ENCODE peak calls at places on chromosomes 1 and 21, in ten cellular contexts. A is fibroblast of the aortic adventitia, J is HCT116, E is GM06990, W is HL-60, N is fibroblast of pulmonary artery, Z is sigmoid colon, F is GM23338, U is endothelial cell, T is SK-N-SH. V is an unnamed sample.

GRCh38 chr1:110859062-110859461 is 13.9 kb upstream of the CD53 start:
- DNase-seq in A (no peak), J (no peak), E (no peak), W (no peak), N (no peak), Z (no peak), F (no peak), U (no peak), T (no peak), V (no peak)

GRCh38 chr21:35737899-35738341 is 322.4 kb downstream of the SETD4 start:
- DNase-seq in A (peak), J (no peak), E (no peak), W (no peak), N (peak), Z (peak), F (no peak), U (no peak), T (no peak), V (no peak)

GRCh38 chr1:59445040-59445439 is 148.1 kb downstream of the FGGY start:
- DNase-seq in A (peak), J (no peak), E (no peak), W (peak), N (peak), Z (peak), F (no peak), U (no peak), T (no peak), V (peak)

GRCh38 chr1:206952182-206952581 is 5.9 kb upstream of the PIGR start:
- DNase-seq in A (no peak), J (no peak), E (no peak), W (peak), N (no peak), Z (no peak), F (no peak), U (no peak), T (no peak), V (no peak)

GRCh38 chr1:155174334-155175280 is 958 bp downstream of the TRIM46 start:
- DNase-seq in A (peak), J (no peak), E (no peak), W (no peak), N (peak), Z (peak), F (peak), U (peak), T (peak), V (no peak)

GRCh38 chr1:43468403-43468802 is 14.7 kb upstream of the HYI start:
- DNase-seq in A (no peak), J (no peak), E (no peak), W (no peak), N (no peak), Z (no peak), F (no peak), U (no peak), T (no peak), V (no peak)

GRCh38 chr21:28485301-28486022 is 507.2 kb downstream of the LTN1 start:
- DNase-seq in A (peak), J (no peak), E (no peak), W (no peak), N (peak), Z (no peak), F (no peak), U (no peak), T (no peak), V (no peak)

GRCh38 chr21:16455978-16456377 is 726.2 kb downstream of the USP25 start:
- DNase-seq in A (peak), J (no peak), E (no peak), W (no peak), N (no peak), Z (no peak), F (peak), U (no peak), T (no peak), V (no peak)

GRCh38 chr1:7640920-7641319 is 130.2 kb upstream of the VAMP3 start:
- DNase-seq in A (no peak), J (no peak), E (no peak), W (no peak), N (no peak), Z (no peak), F (no peak), U (no peak), T (no peak), V (no peak)

GRCh38 chr1:156847591-156848460 is 11.1 kb downstream of the INSRR start:
- DNase-seq in A (no peak), J (no peak), E (no peak), W (no peak), N (no peak), Z (no peak), F (no peak), U (no peak), T (no peak), V (no peak)

GRCh38 chr21:45056505-45056904 is 17.9 kb upstream of the ADARB1 start:
- DNase-seq in A (no peak), J (no peak), E (no peak), W (no peak), N (no peak), Z (no peak), F (no peak), U (no peak), T (no peak), V (no peak)

GRCh38 chr1:187474266-187474665 is 645.5 kb downstream of the PLA2G4A start:
- DNase-seq in A (peak), J (no peak), E (no peak), W (no peak), N (peak), Z (no peak), F (no peak), U (no peak), T (no peak), V (no peak)

DNA sequence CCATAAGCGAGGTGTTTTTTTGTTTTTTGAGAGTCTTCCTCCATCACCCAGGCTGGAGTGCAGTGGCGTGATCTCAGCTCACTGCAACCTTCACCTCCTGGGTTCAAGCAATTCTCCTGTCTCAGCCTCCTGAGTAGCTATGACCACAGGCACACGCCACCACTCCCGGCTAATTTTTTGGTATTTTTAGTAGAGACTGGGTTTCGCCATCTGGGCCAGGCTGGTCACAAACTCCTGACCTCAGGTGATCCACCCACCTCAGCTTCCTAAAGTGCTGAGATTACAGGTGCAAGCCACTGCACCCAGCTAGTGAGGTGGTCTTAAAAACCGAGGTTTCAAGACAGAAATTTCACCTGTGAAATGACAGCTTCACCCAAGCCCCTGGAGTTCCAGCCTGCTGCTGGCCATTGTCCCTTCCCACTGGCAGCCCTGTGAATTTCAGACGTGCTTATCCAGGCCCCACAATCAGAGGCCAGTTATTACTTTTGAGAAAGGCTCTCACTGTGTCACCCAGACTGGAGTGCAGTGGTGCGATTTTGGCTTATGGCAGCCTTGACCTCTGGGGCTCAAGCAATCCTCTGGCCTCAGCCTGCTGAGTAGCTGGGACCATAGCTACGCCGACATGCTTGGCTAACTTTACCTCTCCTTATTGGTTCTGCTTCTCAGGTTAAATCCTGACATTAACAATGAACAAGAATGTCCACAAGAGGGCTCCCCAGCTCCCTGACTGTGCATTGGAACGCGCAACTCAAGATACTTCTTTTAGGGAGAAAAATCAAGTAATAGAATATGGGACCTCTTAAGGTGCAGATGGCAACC is 19.4 kb downstream of the ENO1 start:
- DNase-seq in A (peak), J (no peak), E (no peak), W (peak), N (peak), Z (no peak), F (peak), U (peak), T (peak), V (no peak)
- TF ChIP-seq CTCF in A (peak), J (peak), E (peak), W (peak), N (peak), Z (peak), F (peak), U (peak), T (peak), V (peak)

DNA sequence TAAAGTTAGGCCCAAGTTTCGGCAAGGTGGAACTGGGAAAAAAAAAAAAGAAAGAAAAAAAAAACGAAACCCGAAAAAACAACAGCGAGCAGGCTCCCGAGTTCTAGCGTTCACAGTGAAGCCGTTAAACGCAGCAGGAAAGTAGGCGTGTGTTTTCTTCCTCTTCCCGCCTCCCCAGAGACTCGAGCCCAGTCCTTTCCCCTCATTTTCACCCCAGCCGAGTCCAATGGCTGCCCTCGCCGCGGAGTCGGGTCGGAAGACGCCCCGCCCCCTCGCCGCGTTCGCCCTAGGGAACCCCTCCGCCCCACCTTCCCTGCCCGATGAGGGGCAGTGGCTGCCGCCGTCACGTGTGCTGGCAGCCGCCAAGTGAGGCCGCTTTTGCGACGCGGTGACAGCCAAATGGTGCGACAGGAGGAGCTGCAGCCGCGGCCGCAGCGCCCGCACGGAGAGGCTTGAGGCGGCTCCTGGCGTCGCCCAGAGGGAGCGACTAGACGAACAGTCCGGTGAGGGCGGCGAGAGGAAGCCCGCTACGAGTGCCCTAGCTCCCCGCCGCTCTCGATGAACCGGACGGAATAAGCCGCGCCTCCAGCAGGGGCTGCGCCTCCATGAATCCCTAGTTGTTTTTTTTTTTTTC is at the start of gene PKN2:
- DNase-seq in A (peak), J (peak), E (peak), W (peak), N (peak), Z (peak), F (peak), U (peak), T (peak), V (peak)
- TF ChIP-seq CTCF in A (peak), J (no peak), E (peak), W (no peak), N (no peak), Z (no peak), F (peak), U (peak), T (no peak), V (no peak)

GRCh38 chr1:99680258-99680657 is 34.3 kb downstream of the PALMD start:
- DNase-seq in A (peak), J (no peak), E (no peak), W (no peak), N (peak), Z (no peak), F (no peak), U (no peak), T (no peak), V (no peak)

GRCh38 chr1:99677416-99677815 is 31.5 kb downstream of the PALMD start:
- DNase-seq in A (no peak), J (no peak), E (no peak), W (no peak), N (no peak), Z (no peak), F (peak), U (no peak), T (no peak), V (no peak)

GRCh38 chr1:99685516-99686180 is 39.7 kb downstream of the PALMD start:
- DNase-seq in A (peak), J (peak), E (peak), W (peak), N (peak), Z (peak), F (peak), U (peak), T (peak), V (peak)

GRCh38 chr1:99682291-99682751 is 36.4 kb downstream of the PALMD start:
- DNase-seq in A (peak), J (no peak), E (no peak), W (no peak), N (peak), Z (no peak), F (no peak), U (no peak), T (no peak), V (no peak)

GRCh38 chr1:99681583-99681982 is 35.7 kb downstream of the PALMD start:
- DNase-seq in A (no peak), J (no peak), E (no peak), W (no peak), N (peak), Z (no peak), F (no peak), U (no peak), T (no peak), V (no peak)
- TF ChIP-seq CTCF in A (no peak), J (no peak), E (peak), W (no peak), N (no peak), Z (no peak), F (peak), U (no peak), T (no peak), V (no peak)

GRCh38 chr1:235908742-235909520 is 42.2 kb upstream of the LYST start:
- DNase-seq in A (peak), J (peak), E (no peak), W (no peak), N (peak), Z (no peak), F (no peak), U (no peak), T (no peak), V (peak)
- TF ChIP-seq CTCF in A (no peak), J (no peak), E (no peak), W (no peak), N (no peak), Z (no peak), F (no peak), U (no peak), T (no peak), V (no peak)

DNA sequence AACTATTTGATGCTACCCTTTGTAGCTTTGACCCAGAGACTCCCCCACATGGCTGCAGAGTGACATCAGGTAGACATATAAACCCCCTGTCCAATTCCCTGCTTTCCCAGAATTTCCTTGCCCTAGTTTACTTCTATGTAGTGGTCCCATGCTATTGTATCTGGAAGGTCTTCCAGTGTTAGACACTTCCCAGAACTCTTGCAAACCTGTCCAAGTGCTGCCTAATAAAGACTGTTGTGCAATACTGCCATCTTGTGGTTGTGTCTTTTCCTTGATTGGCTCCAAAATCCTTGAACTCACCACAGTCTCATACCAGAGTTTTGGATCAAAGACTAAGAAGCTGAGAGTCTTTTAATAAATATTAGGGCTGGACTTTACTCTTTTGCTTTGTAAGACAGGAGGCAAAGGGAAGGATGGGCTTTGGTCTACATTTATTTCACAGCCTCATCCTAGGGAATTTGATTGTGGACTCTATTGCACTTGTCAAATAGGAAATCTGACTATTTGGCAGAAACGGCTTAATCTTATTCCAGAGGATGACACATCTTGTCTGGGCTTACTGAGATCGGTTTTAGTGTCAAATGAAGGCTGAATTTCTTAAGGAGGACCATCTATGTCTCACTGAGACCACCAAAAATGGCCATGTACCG is 169.9 kb downstream of the LRRC7 start:
- DNase-seq in A (peak), J (peak), E (peak), W (peak), N (peak), Z (no peak), F (peak), U (peak), T (peak), V (peak)
- TF ChIP-seq CTCF in A (peak), J (peak), E (peak), W (peak), N (peak), Z (peak), F (peak), U (peak), T (peak), V (peak)

DNA sequence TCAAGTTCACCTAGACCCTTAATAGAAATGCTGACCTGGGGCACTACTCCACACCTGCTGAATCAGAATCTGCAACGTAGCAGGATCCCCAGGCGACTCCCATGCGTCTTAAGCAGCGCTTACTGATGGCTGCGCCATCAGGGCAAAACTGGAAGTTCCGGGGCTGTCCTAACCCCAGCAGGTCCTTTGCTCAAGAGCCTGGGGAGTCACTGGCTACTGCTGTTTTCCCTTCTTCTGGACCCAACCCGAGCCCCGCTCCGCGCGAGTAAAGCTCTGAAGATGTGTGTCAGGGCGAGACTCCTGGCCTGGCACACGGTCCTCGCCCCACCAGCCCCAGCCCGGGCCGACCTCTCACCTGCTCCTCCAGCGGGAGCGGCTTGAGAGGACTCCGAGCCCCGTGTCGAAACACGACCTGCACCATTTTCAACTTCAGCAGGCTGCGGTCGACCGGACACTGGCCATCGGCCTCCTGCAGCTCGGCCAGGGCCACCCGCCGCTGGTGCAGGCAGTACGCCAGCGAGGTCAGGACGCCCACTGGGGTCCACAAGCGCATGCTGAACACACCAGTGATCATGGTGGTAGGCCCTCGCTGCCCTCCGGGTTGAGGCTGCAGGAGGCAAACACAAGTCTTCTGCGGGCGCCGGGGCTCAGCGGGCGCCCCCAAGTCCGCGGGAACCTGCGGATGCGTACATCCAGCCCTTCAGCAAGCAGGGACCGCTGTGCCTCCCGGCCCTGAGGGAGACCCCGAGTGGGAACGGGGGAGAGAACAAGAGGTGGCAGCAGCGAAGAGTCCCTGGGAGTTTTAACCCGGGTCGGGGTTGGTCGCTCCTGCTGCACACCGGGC is 627 bp downstream of the ACP6 start:
- DNase-seq in A (peak), J (no peak), E (peak), W (peak), N (peak), Z (peak), F (peak), U (peak), T (peak), V (no peak)
- TF ChIP-seq CTCF in A (no peak), J (no peak), E (no peak), W (no peak), N (no peak), Z (no peak), F (no peak), U (no peak), T (no peak), V (no peak)

GRCh38 chr1:38071530-38072266 is 25.1 kb upstream of the POU3F1 start:
- DNase-seq in A (peak), J (no peak), E (no peak), W (no peak), N (peak), Z (no peak), F (peak), U (no peak), T (peak), V (peak)
- TF ChIP-seq CTCF in A (peak), J (peak), E (peak), W (peak), N (peak), Z (no peak), F (peak), U (no peak), T (peak), V (peak)

DNA sequence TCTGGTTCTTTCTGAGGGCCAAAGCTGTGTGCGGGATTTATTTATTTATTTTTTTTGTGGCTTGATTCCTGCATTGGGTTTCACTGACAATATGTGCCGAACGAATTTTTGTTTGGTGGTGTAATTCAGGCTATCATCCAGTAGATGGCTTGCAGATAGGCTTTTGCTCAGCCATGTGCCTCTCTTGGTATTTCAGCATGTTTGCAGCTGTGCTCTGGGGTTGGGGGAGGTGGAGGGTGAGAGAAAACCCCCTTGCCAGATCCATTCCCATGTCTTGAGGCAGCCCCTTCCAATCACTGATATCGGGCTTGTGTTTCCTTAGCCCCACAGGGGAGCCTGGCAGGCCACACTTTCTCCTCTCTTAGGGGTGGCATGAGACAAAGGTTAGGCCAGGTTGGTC is 302.4 kb downstream of the PTGER3 start:
- DNase-seq in A (peak), J (peak), E (no peak), W (no peak), N (peak), Z (no peak), F (peak), U (peak), T (no peak), V (no peak)
- TF ChIP-seq CTCF in A (peak), J (peak), E (peak), W (no peak), N (peak), Z (no peak), F (peak), U (peak), T (peak), V (peak)

GRCh38 chr1:13469343-13469742 is 44.5 kb downstream of the LRRC38 start:
- DNase-seq in A (peak), J (no peak), E (no peak), W (no peak), N (peak), Z (no peak), F (peak), U (peak), T (no peak), V (no peak)
- TF ChIP-seq CTCF in A (no peak), J (peak), E (peak), W (no peak), N (peak), Z (no peak), F (peak), U (no peak), T (peak), V (no peak)